ENCODE peak calls at places on chromosomes 3 and 15, in ten cellular contexts. F is suprapubic skin; K is ovary; L is GM23248; T is neural progenitor cell; Q is prostate gland; B is neuronal stem cell; X is CD8-positive, alpha-beta memory T cell; A is spleen; M is endodermal cell. E is an unnamed sample.
A peak's percentile ranks its signal among the peaks of the same experiment; 100 is the strongest.

GRCh38 chr15:53869044-53869805 is 109.0 kb upstream of the UNC13C start:
- DNase-seq in L (no peak), F (no peak), T (peak; percentile 9), A (no peak), M (peak; percentile 63), K (no peak), B (no peak), X (no peak), Q (no peak), E (no peak)

GRCh38 chr3:184761120-184761841 is 49.4 kb upstream of the MAGEF1 start:
- DNase-seq in L (peak; percentile 50), B (no peak), T (no peak), Q (no peak), M (no peak), X (no peak), A (peak; percentile 64), F (no peak), K (peak; percentile 86), E (peak; percentile 44)

GRCh38 chr3:149604125-149604851 is 53.5 kb downstream of the WWTR1 start:
- DNase-seq in F (no peak), X (no peak), M (peak; percentile 79), T (peak; percentile 69), L (peak; percentile 63), B (no peak), Q (no peak), K (no peak), A (no peak), E (no peak)

GRCh38 chr3:190517696-190518095 is 3.8 kb downstream of the IL1RAP start:
- DNase-seq in L (peak; percentile 91), M (no peak), T (no peak), A (no peak), K (no peak), F (no peak), X (no peak), Q (no peak), B (no peak), E (no peak)

GRCh38 chr3:114408763-114409162 is 114.9 kb downstream of the TIGIT start:
- DNase-seq in F (no peak), A (no peak), X (no peak), L (peak; percentile 68), M (no peak), Q (no peak), B (peak; percentile 21), K (no peak), T (peak; percentile 52), E (no peak)

GRCh38 chr15:91478717-91479191 is 374.8 kb upstream of the SLCO3A1 start:
- DNase-seq in A (no peak), Q (no peak), B (no peak), X (no peak), L (no peak), T (no peak), K (no peak), M (no peak), F (no peak), E (no peak)

GRCh38 chr15:69891070-69891491 is 206.6 kb downstream of the TLE3 start:
- DNase-seq in K (no peak), X (no peak), F (no peak), M (no peak), L (no peak), T (peak; percentile 42), A (no peak), B (peak; percentile 84), Q (no peak), E (no peak)

GRCh38 chr3:37221407-37221806 is 47.0 kb upstream of the LRRFIP2 start:
- DNase-seq in F (no peak), K (no peak), L (peak; percentile 82), T (no peak), B (no peak), M (peak; percentile 56), A (no peak), X (no peak), Q (no peak), E (no peak)

GRCh38 chr3:8641472-8641871 is 3.1 kb downstream of the SSUH2 start:
- DNase-seq in M (no peak), Q (no peak), F (no peak), A (peak; percentile 58), B (no peak), K (no peak), L (no peak), T (no peak), X (no peak), E (no peak)

GRCh38 chr3:8640223-8640622 is 4.4 kb downstream of the SSUH2 start:
- DNase-seq in T (no peak), M (no peak), A (no peak), B (no peak), F (no peak), L (no peak), Q (no peak), K (no peak), X (no peak), E (no peak)

GRCh38 chr3:8638994-8639393 is 5.6 kb downstream of the SSUH2 start:
- DNase-seq in Q (no peak), K (no peak), L (no peak), X (no peak), T (no peak), F (no peak), A (peak; percentile 43), M (no peak), B (no peak), E (peak; percentile 78)

GRCh38 chr3:8637348-8637747 is 7.2 kb downstream of the SSUH2 start:
- DNase-seq in Q (no peak), M (no peak), X (no peak), L (no peak), B (no peak), F (no peak), A (no peak), T (no peak), K (no peak), E (no peak)

DNA sequence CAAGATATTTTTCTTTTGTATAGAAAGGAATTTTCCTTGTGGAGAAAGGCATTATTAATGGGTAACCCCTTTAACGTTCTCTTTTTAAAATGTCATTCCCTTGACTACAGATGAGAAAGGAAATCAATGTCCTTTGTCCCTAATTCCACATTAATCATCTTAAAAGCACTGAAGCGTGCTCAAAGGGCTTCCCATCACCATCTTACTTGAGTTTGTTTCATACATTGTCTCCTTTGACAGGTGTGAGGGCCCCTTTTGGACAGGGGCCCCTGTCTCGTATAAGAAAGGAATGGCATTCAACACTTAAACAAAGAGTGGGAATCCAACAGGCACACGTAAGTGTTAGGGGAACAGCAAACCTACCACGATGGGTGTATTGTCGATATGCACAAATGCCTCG is 5.0 kb downstream of the SSUH2 start:
- DNase-seq in X (no peak), F (no peak), L (no peak), M (no peak), B (no peak), K (no peak), Q (no peak), A (no peak), T (peak; percentile 12), E (no peak)
- H3K27me3 ChIP-seq in X (no peaks in the 10 kb centered on the region), F (no peaks in the 10 kb centered on the region), L (peaks cover 19% of the 10 kb centered on the region), M (no peaks in the 10 kb centered on the region), B (no peaks in the 10 kb centered on the region), K (no peaks in the 10 kb centered on the region), Q (no peaks in the 10 kb centered on the region), A (peaks cover 5% of the 10 kb centered on the region), T (no peaks in the 10 kb centered on the region), E (no peaks in the 10 kb centered on the region)

GRCh38 chr3:129050556-129051295 is 9.9 kb upstream of the GP9 start:
- DNase-seq in F (no peak), L (no peak), X (no peak), K (peak; percentile 28), T (no peak), Q (no peak), B (no peak), M (peak; percentile 36), A (peak; percentile 51), E (no peak)

GRCh38 chr3:129051776-129052400 is 8.7 kb upstream of the GP9 start:
- DNase-seq in T (no peak), M (peak; percentile 48), Q (no peak), A (no peak), F (no peak), K (no peak), X (no peak), B (no peak), L (peak; percentile 28), E (no peak)

GRCh38 chr3:129056832-129057231 is 3.7 kb upstream of the GP9 start:
- DNase-seq in B (no peak), F (no peak), Q (no peak), L (no peak), T (no peak), K (no peak), X (no peak), M (no peak), A (peak; percentile 22), E (no peak)

GRCh38 chr3:129054605-129055104 is 5.9 kb upstream of the GP9 start:
- DNase-seq in A (peak; percentile 5), T (no peak), M (peak; percentile 43), K (no peak), B (no peak), L (no peak), Q (no peak), X (no peak), F (no peak), E (no peak)

DNA sequence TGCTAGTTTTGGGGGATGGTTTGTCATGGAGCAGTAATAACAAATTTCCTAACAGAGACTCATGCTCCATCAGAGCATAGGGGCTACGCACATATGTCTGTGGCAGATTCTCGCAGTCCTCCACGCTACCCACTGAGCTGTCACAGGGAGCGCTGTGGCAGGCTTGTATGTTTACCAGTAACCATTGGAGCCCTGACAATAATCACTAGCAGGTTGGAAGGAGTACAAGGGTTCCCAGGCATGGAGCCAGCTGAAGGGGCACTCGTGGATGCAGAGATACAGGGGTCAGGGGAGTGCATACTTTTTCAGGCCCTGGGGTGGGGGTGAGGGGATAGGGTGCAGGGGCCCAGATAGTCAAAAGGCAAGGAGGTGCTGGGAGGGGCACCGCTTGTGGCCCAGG is 7.9 kb upstream of the GP9 start:
- DNase-seq in X (no peak), M (peak; percentile 35), L (no peak), A (peak; percentile 55), F (no peak), B (no peak), Q (no peak), K (peak; percentile 69), T (no peak), E (peak; percentile 83)
- H3K27ac ChIP-seq in X (no peak overlapping the region), M (no peak overlapping the region), L (no peak overlapping the region), A (peak overlapping the region; percentile 8), F (peak overlapping the region; percentile 65), B (no peak overlapping the region), Q (peak overlapping the region; percentile 58), K (no peak overlapping the region), T (no peak overlapping the region), E (peak overlapping the region; percentile 77)

DNA sequence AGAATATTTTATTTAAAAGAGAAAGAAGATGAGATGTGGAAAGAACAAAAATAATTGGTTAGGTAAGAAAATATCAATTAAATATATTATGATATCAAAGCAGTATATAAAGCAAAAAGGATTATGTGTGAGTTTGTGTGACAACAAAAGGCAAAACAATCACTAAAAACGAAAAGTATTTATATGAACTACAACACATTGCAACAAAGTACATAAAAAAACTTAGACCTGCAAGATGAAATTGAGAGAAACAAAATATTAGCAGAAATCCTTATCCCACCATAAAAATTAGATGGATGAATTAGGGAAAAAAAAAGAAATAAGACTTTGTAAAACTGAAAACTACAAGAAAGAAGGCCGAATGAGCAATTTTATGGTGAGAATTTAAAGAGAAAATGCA is 27.3 kb upstream of the IGF1R start:
- DNase-seq in M (no peak), Q (no peak), X (no peak), L (no peak), B (no peak), K (no peak), A (no peak), F (no peak), T (no peak), E (no peak)
- H3K27me3 ChIP-seq in M (no peaks in the 10 kb centered on the region), Q (no peaks in the 10 kb centered on the region), X (no peaks in the 10 kb centered on the region), L (peaks cover 69% of the 10 kb centered on the region), B (no peaks in the 10 kb centered on the region), K (no peaks in the 10 kb centered on the region), A (peaks cover 71% of the 10 kb centered on the region), F (peaks cover 92% of the 10 kb centered on the region), T (no peaks in the 10 kb centered on the region), E (peaks cover 82% of the 10 kb centered on the region)

GRCh38 chr3:44342191-44342790 is 3.7 kb downstream of the TCAIM start:
- DNase-seq in A (no peak), Q (no peak), T (no peak), L (peak; percentile 75), F (no peak), X (no peak), B (no peak), K (no peak), M (no peak), E (no peak)
- H3K27ac ChIP-seq in A (no peak overlapping the region), Q (no peak overlapping the region), T (no peak overlapping the region), L (no peak overlapping the region), F (no peak overlapping the region), X (no peak overlapping the region), B (no peak overlapping the region), K (no peak overlapping the region), M (no peak overlapping the region), E (no peak overlapping the region)

E was measured in heart right ventricle.